ENCODE peak calls at places on chromosomes 16 and 17, in five cellular contexts. J, N, B, L and I are unnamed samples.

GRCh38 chr17:59825533-59826316 is 67.0 kb downstream of the TUBD1 start:
- DNase-seq in J (no peak), N (no peak), B (peak), L (no peak), I (no peak)

GRCh38 chr17:7852919-7853692 is 1.8 kb upstream of the TMEM88 start:
- DNase-seq in J (no peak), N (peak), B (no peak), L (no peak), I (no peak)

GRCh38 chr16:85428168-85428898 is 184.8 kb upstream of the GSE1 start:
- DNase-seq in J (peak), N (no peak), B (peak), L (peak), I (peak)

GRCh38 chr16:71255721-71256120 is 25.2 kb upstream of the HYDIN start:
- DNase-seq in J (no peak), N (no peak), B (no peak), L (no peak), I (no peak)

GRCh38 chr17:44307387-44308186 is 814 bp upstream of the RUNDC3A start:
- DNase-seq in J (peak), N (no peak), B (no peak), L (peak), I (peak)

GRCh38 chr17:58337600-58338453 is 9.2 kb upstream of the TSPOAP1 start:
- DNase-seq in J (peak), N (no peak), B (no peak), L (peak), I (peak)

GRCh38 chr17:60557805-60558204 is 31.8 kb upstream of the APPBP2 start:
- DNase-seq in J (no peak), N (no peak), B (no peak), L (no peak), I (no peak)

GRCh38 chr17:61809816-61810392 is 53.4 kb downstream of the BRIP1 start:
- DNase-seq in J (no peak), N (no peak), B (no peak), L (no peak), I (no peak)

GRCh38 chr17:78448356-78448993 is 70.0 kb downstream of the PGS1 start:
- DNase-seq in J (no peak), N (no peak), B (no peak), L (no peak), I (no peak)

GRCh38 chr16:88264641-88265285 is 118.0 kb upstream of the ZNF469 start:
- DNase-seq in J (peak), N (peak), B (peak), L (peak), I (peak)

GRCh38 chr17:56678249-56679144 is 85.0 kb downstream of the NOG start:
- DNase-seq in J (no peak), N (no peak), B (no peak), L (no peak), I (peak)

GRCh38 chr17:79086609-79087427 is 12.2 kb downstream of the ENGASE start:
- DNase-seq in J (no peak), N (no peak), B (no peak), L (no peak), I (no peak)

GRCh38 chr16:21169249-21169981 is 10.9 kb downstream of the LDAF1 start:
- DNase-seq in J (no peak), N (no peak), B (no peak), L (no peak), I (no peak)

GRCh38 chr16:68373528-68374250 is 62.9 kb downstream of the PRMT7 start:
- DNase-seq in J (no peak), N (no peak), B (no peak), L (no peak), I (no peak)

GRCh38 chr17:37131064-37131463 is 182.3 kb downstream of the AATF start:
- DNase-seq in J (no peak), N (no peak), B (no peak), L (no peak), I (no peak)

GRCh38 chr16:54774768-54775167 is 155.9 kb upstream of the IRX5 start:
- DNase-seq in J (no peak), N (no peak), B (no peak), L (no peak), I (no peak)

GRCh38 chr17:7883781-7884386 is 4.7 kb upstream of the CHD3 start:
- DNase-seq in J (no peak), N (no peak), B (peak), L (no peak), I (no peak)

GRCh38 chr17:77607606-77608005 is 350.9 kb upstream of the TNRC6C start:
- DNase-seq in J (no peak), N (no peak), B (no peak), L (no peak), I (no peak)

GRCh38 chr17:62968445-62968923 is 2.4 kb downstream of the TANC2 start:
- DNase-seq in J (peak), N (no peak), B (peak), L (peak), I (peak)

GRCh38 chr16:23898682-23899430 is 63.1 kb downstream of the PRKCB start:
- DNase-seq in J (no peak), N (no peak), B (no peak), L (no peak), I (no peak)

GRCh38 chr16:86379505-86379846 is 130.9 kb upstream of the FOXF1 start:
- DNase-seq in J (no peak), N (no peak), B (no peak), L (no peak), I (no peak)

GRCh38 chr17:1422907-1423306 is 22.9 kb upstream of the YWHAE start:
- DNase-seq in J (no peak), N (no peak), B (peak), L (no peak), I (peak)

GRCh38 chr17:43713494-43714162 is 45.0 kb downstream of the SOST start:
- DNase-seq in J (no peak), N (no peak), B (peak), L (no peak), I (peak)

GRCh38 chr17:39994448-39994847 is 13.8 kb downstream of the PSMD3 start:
- DNase-seq in J (no peak), N (no peak), B (no peak), L (no peak), I (no peak)
- TF ChIP-seq POLR2A in J (no peak), N (no peak), B (no peak), L (no peak), I (no peak)

DNA sequence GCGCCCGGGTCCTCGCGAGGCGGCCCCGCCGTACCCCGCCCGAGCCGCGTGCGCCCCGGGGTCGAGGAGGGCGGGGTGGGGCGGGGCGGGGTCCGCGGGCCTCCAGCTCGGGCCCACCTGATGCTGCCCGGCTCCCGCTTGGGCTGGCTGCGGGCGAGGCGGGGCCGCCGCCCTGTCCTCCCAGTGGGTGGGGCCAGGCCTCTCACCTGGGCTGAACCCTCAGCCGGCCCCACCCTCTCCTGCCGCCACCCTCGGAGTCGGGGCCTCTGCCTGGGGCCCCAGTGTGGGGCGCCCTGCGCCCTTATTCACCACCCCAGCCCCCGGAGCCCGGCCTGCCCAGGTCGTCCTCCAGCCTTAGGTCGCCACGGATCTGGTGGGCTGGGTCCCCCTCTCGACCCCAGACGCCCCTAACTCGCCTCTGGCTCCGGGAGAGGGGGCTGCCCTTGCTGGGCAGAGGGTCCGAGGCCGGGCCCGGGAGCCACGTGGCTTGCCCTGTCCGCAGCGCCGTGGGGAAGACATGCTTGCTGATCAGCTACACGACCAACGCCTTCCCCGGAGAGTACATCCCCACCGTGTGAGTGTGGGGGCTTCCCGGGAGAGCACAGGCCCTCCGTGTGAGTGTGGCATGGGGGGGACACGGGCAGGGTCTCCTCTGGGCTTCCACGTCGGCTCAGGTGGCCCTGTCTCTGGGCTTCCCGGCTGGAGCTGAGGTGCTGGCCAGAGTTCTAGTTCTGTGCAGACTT is 578 bp downstream of the RAC3 start:
- DNase-seq in J (peak), N (no peak), B (no peak), L (peak), I (peak)
- TF ChIP-seq POLR2A in J (no peak), N (no peak), B (no peak), L (no peak), I (no peak)

GRCh38 chr17:28648698-28649097 is 3.7 kb upstream of the BLTP2 start:
- DNase-seq in J (no peak), N (no peak), B (no peak), L (no peak), I (no peak)

GRCh38 chr17:28643979-28644781 is 778 bp downstream of the BLTP2 start:
- DNase-seq in J (peak), N (peak), B (peak), L (peak), I (peak)

GRCh38 chr17:28644782-28645575 is at the start of gene BLTP2:
- DNase-seq in J (peak), N (peak), B (peak), L (peak), I (peak)

GRCh38 chr17:28646039-28646754 is 1.2 kb upstream of the BLTP2 start:
- DNase-seq in J (peak), N (no peak), B (no peak), L (peak), I (no peak)

DNA sequence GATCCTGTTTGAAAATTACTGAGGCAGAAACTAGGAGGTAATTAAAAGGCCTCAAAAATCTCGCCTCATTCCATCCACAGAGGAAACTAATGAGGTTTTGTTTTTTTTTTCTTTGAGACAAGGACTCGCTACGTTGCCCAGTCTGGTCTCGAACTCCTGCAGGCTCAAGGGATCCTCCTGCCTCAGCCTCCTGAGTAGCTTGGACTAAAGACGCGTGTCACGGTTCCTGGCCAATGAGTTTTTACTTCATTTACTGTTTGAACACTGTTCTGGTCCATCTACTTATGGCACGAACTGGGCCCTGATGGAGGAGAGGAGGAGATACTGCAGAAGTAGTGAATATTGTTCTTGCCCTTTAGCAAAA is 600 bp upstream of the BLTP2 start:
- DNase-seq in J (no peak), N (no peak), B (no peak), L (peak), I (peak)
- TF ChIP-seq POLR2A in J (no peak), N (no peak), B (no peak), L (no peak), I (no peak)

GRCh38 chr17:76088041-76088867 is 9.3 kb downstream of the ZACN start:
- DNase-seq in J (no peak), N (no peak), B (no peak), L (no peak), I (no peak)

GRCh38 chr17:76085066-76085730 is 6.2 kb downstream of the ZACN start:
- DNase-seq in J (no peak), N (no peak), B (no peak), L (no peak), I (no peak)

GRCh38 chr17:76087531-76087930 is 8.5 kb downstream of the ZACN start:
- DNase-seq in J (no peak), N (no peak), B (no peak), L (no peak), I (no peak)

GRCh38 chr17:76085731-76086366 is 6.9 kb downstream of the ZACN start:
- DNase-seq in J (no peak), N (no peak), B (no peak), L (no peak), I (no peak)

GRCh38 chr17:76086384-76086783 is 7.4 kb downstream of the ZACN start:
- DNase-seq in J (no peak), N (no peak), B (no peak), L (no peak), I (no peak)
- TF ChIP-seq POLR2A in J (no peak), N (no peak), B (no peak), L (no peak), I (no peak)

GRCh38 chr17:81511800-81512559 is 619 bp downstream of the ACTG1 start:
- DNase-seq in J (no peak), N (no peak), B (peak), L (no peak), I (no peak)
- TF ChIP-seq POLR2A in J (no peak), N (no peak), B (peak), L (no peak), I (no peak)